ENCODE peak calls at places on chromosomes 5 and 9, in five cellular contexts. A is T-helper 1 cell, Z is neural progenitor cell, X is iPS-NIHi11, J is bronchial epithelial cell. B is an unnamed sample.

GRCh38 chr5:97077246-97077645 is 65.2 kb downstream of the LIX1 start:
- DNase-seq in A (no peak), Z (no peak), X (no peak), J (no peak), B (no peak)

GRCh38 chr5:162209005-162209605 is 141.5 kb downstream of the GABRG2 start:
- DNase-seq in A (no peak), Z (peak; percentile 81), X (peak; percentile 64), J (peak; percentile 12), B (no peak)

GRCh38 chr5:57718155-57718554 is 235.5 kb upstream of the ACTBL2 start:
- DNase-seq in A (no peak), Z (no peak), X (no peak), J (peak; percentile 81), B (peak; percentile 41)

GRCh38 chr5:147558826-147559225 is 49.0 kb upstream of the DPYSL3 start:
- DNase-seq in A (no peak), Z (peak; percentile 80), X (peak; percentile 26), J (peak; percentile 57), B (no peak)

GRCh38 chr5:111995701-111996100 is 238.7 kb upstream of the NREP start:
- DNase-seq in A (no peak), Z (no peak), X (no peak), J (no peak), B (no peak)

GRCh38 chr5:16916262-16916878 is 19.7 kb downstream of the MYO10 start:
- DNase-seq in A (no peak), Z (no peak), X (no peak), J (peak; percentile 98), B (peak; percentile 99)

GRCh38 chr5:17001418-17001817 is 65.3 kb upstream of the MYO10 start:
- DNase-seq in A (no peak), Z (no peak), X (no peak), J (no peak), B (peak; percentile 25)

GRCh38 chr5:1564182-1564748 is 40.5 kb upstream of the LPCAT1 start:
- DNase-seq in A (no peak), Z (no peak), X (no peak), J (peak; percentile 80), B (no peak)

GRCh38 chr9:27471789-27472585 is 52.1 kb upstream of the IFNK start:
- DNase-seq in A (no peak), Z (no peak), X (no peak), J (no peak), B (no peak)

GRCh38 chr9:128683340-128684064 is 5.5 kb upstream of the SET start:
- DNase-seq in A (no peak), Z (peak; percentile 94), X (peak; percentile 88), J (peak; percentile 87), B (no peak)

GRCh38 chr5:120464627-120465280 is 654 bp downstream of the PRR16 start:
- DNase-seq in A (no peak), Z (peak; percentile 41), X (peak; percentile 19), J (no peak), B (no peak)

GRCh38 chr5:101783241-101784095 is 512.6 kb downstream of the SLCO4C1 start:
- DNase-seq in A (no peak), Z (peak; percentile 41), X (no peak), J (no peak), B (no peak)

GRCh38 chr9:90476058-90476457 is 166.6 kb downstream of the DIRAS2 start:
- DNase-seq in A (no peak), Z (no peak), X (no peak), J (no peak), B (no peak)

GRCh38 chr5:160266752-160267345 is 37.5 kb downstream of the FABP6 start:
- DNase-seq in A (no peak), Z (no peak), X (peak; percentile 64), J (no peak), B (no peak)

GRCh38 chr5:15789661-15790060 is 289.7 kb downstream of the FBXL7 start:
- DNase-seq in A (no peak), Z (no peak), X (no peak), J (no peak), B (no peak)

GRCh38 chr5:123538670-123539459 is 26.9 kb downstream of the CSNK1G3 start:
- DNase-seq in A (no peak), Z (peak; percentile 19), X (no peak), J (no peak), B (no peak)

GRCh38 chr9:101115062-101115461 is 86.5 kb downstream of the PLPPR1 start:
- DNase-seq in A (no peak), Z (no peak), X (no peak), J (no peak), B (no peak)

GRCh38 chr5:151619812-151620462 is 28.8 kb upstream of the FAT2 start:
- DNase-seq in A (no peak), Z (peak; percentile 82), X (peak; percentile 69), J (peak; percentile 98), B (no peak)

GRCh38 chr9:82410306-82410705 is 421.7 kb downstream of the SPATA31D1 start:
- DNase-seq in A (no peak), Z (no peak), X (no peak), J (peak; percentile 92), B (no peak)

GRCh38 chr9:34957492-34958410 is at the start of gene PHF24:
- DNase-seq in A (peak; percentile 29), Z (peak; percentile 78), X (peak; percentile 54), J (no peak), B (no peak)

GRCh38 chr5:107831612-107832395 is 161.1 kb upstream of the EFNA5 start:
- DNase-seq in A (no peak), Z (no peak), X (no peak), J (no peak), B (no peak)

GRCh38 chr5:97550164-97550563 is 367.1 kb upstream of the RIOK2 start:
- DNase-seq in A (no peak), Z (peak; percentile 34), X (peak; percentile 4), J (peak; percentile 75), B (no peak)

GRCh38 chr9:125393426-125393825 is 131.8 kb downstream of the GAPVD1 start:
- DNase-seq in A (no peak), Z (no peak), X (no peak), J (peak; percentile 67), B (peak; percentile 37)

GRCh38 chr5:75890546-75890945 is 173.3 kb upstream of the POC5 start:
- DNase-seq in A (no peak), Z (no peak), X (no peak), J (peak; percentile 72), B (no peak)

GRCh38 chr9:129979346-129979745 is 63.6 kb downstream of the FNBP1 start:
- DNase-seq in A (no peak), Z (no peak), X (no peak), J (no peak), B (no peak)

GRCh38 chr5:151141535-151141934 is 16.0 kb downstream of the ANXA6 start:
- DNase-seq in A (peak; percentile 47), Z (peak; percentile 22), X (peak; percentile 63), J (peak; percentile 47), B (no peak)

GRCh38 chr5:102629827-102630605 is 125.1 kb upstream of the PAM start:
- DNase-seq in A (no peak), Z (no peak), X (no peak), J (peak; percentile 35), B (no peak)

GRCh38 chr9:91515074-91515687 is 91.5 kb upstream of the NFIL3 start:
- DNase-seq in A (no peak), Z (no peak), X (peak; percentile 27), J (peak; percentile 79), B (peak; percentile 85)

GRCh38 chr5:52814749-52815148 is 27.0 kb downstream of the ITGA1 start:
- DNase-seq in A (no peak), Z (no peak), X (no peak), J (no peak), B (no peak)

GRCh38 chr5:132130918-132131715 is 57.5 kb downstream of the CSF2 start:
- DNase-seq in A (no peak), Z (no peak), X (no peak), J (no peak), B (no peak)

GRCh38 chr9:126326228-126327015 is at the start of gene MVB12B:
- DNase-seq in A (peak; percentile 63), Z (peak; percentile 86), X (peak; percentile 88), J (no peak), B (no peak)

GRCh38 chr9:114224247-114224610 is 68.9 kb downstream of the COL27A1 start:
- DNase-seq in A (no peak), Z (peak; percentile 34), X (no peak), J (peak; percentile 86), B (peak; percentile 70)

GRCh38 chr5:125011982-125012381 is 265.5 kb upstream of the ZNF608 start:
- DNase-seq in A (no peak), Z (no peak), X (no peak), J (no peak), B (no peak)

GRCh38 chr5:98775962-98776687 is 2.7 kb downstream of the RGMB start:
- DNase-seq in A (no peak), Z (no peak), X (no peak), J (peak; percentile 74), B (no peak)